ENCODE peak calls at places on chromosome 6, in seven cellular contexts. One of them, this sample, is unnamed.

GRCh38 chr6:160421854-160422253 is 73.7 kb downstream of the SLC22A3 start:
- DNase-seq in prostate gland: no peak
- DNase-seq in LHCN-M2: no peak
- DNase-seq in GM20000: no peak
- DNase-seq in stimulated activated CD8-positive, alpha-beta memory T cell treated with anti-CD3 and anti-CD28 coated beads, Interleukin-4, amount 100 ng/mL, for 48 hours: no peak
- DNase-seq in effector CD4-positive, alpha-beta T cell: no peak
- DNase-seq in cardiac muscle cell: peak; percentile 85
- DNase-seq in this sample: no peak

GRCh38 chr6:134550604-134551003 is 232.7 kb upstream of the SGK1 start:
- DNase-seq in prostate gland: no peak
- DNase-seq in LHCN-M2: peak; percentile 71
- DNase-seq in effector CD4-positive, alpha-beta T cell: no peak
- DNase-seq in GM20000: no peak
- DNase-seq in cardiac muscle cell: peak; percentile 90
- DNase-seq in stimulated activated CD8-positive, alpha-beta memory T cell treated with anti-CD3 and anti-CD28 coated beads, Interleukin-4, amount 100 ng/mL, for 48 hours: no peak
- DNase-seq in this sample: no peak

GRCh38 chr6:113854531-113855499 is 2.3 kb upstream of the MARCKS start:
- DNase-seq in prostate gland: peak; percentile 71
- DNase-seq in stimulated activated CD8-positive, alpha-beta memory T cell treated with anti-CD3 and anti-CD28 coated beads, Interleukin-4, amount 100 ng/mL, for 48 hours: no peak
- DNase-seq in effector CD4-positive, alpha-beta T cell: no peak
- DNase-seq in cardiac muscle cell: peak; percentile 92
- DNase-seq in GM20000: peak; percentile 87
- DNase-seq in LHCN-M2: peak; percentile 80
- DNase-seq in this sample: no peak

GRCh38 chr6:158314737-158315136 is 2.5 kb downstream of the TULP4 start:
- DNase-seq in effector CD4-positive, alpha-beta T cell: no peak
- DNase-seq in prostate gland: no peak
- DNase-seq in LHCN-M2: no peak
- DNase-seq in stimulated activated CD8-positive, alpha-beta memory T cell treated with anti-CD3 and anti-CD28 coated beads, Interleukin-4, amount 100 ng/mL, for 48 hours: no peak
- DNase-seq in GM20000: no peak
- DNase-seq in cardiac muscle cell: no peak
- DNase-seq in this sample: no peak

GRCh38 chr6:109284675-109285074 is 97.6 kb downstream of the CD164 start:
- DNase-seq in cardiac muscle cell: no peak
- DNase-seq in stimulated activated CD8-positive, alpha-beta memory T cell treated with anti-CD3 and anti-CD28 coated beads, Interleukin-4, amount 100 ng/mL, for 48 hours: no peak
- DNase-seq in LHCN-M2: no peak
- DNase-seq in effector CD4-positive, alpha-beta T cell: no peak
- DNase-seq in GM20000: no peak
- DNase-seq in prostate gland: no peak
- DNase-seq in this sample: no peak

GRCh38 chr6:70398783-70399730 is 14.3 kb upstream of the FAM135A start:
- DNase-seq in stimulated activated CD8-positive, alpha-beta memory T cell treated with anti-CD3 and anti-CD28 coated beads, Interleukin-4, amount 100 ng/mL, for 48 hours: no peak
- DNase-seq in cardiac muscle cell: peak; percentile 26
- DNase-seq in LHCN-M2: peak; percentile 77
- DNase-seq in effector CD4-positive, alpha-beta T cell: no peak
- DNase-seq in prostate gland: peak; percentile 78
- DNase-seq in GM20000: no peak
- DNase-seq in this sample: peak; percentile 76

GRCh38 chr6:149065658-149066556 is 251.6 kb upstream of the TAB2 start:
- DNase-seq in effector CD4-positive, alpha-beta T cell: peak; percentile 38
- DNase-seq in LHCN-M2: no peak
- DNase-seq in GM20000: peak; percentile 79
- DNase-seq in stimulated activated CD8-positive, alpha-beta memory T cell treated with anti-CD3 and anti-CD28 coated beads, Interleukin-4, amount 100 ng/mL, for 48 hours: peak; percentile 43
- DNase-seq in cardiac muscle cell: peak; percentile 58
- DNase-seq in prostate gland: no peak
- DNase-seq in this sample: no peak

GRCh38 chr6:144566868-144567615 is 281.9 kb downstream of the UTRN start:
- DNase-seq in GM20000: no peak
- DNase-seq in cardiac muscle cell: peak; percentile 39
- DNase-seq in stimulated activated CD8-positive, alpha-beta memory T cell treated with anti-CD3 and anti-CD28 coated beads, Interleukin-4, amount 100 ng/mL, for 48 hours: no peak
- DNase-seq in effector CD4-positive, alpha-beta T cell: no peak
- DNase-seq in prostate gland: no peak
- DNase-seq in LHCN-M2: peak; percentile 72
- DNase-seq in this sample: no peak

GRCh38 chr6:44435500-44435899 is 48.0 kb downstream of the CDC5L start:
- DNase-seq in stimulated activated CD8-positive, alpha-beta memory T cell treated with anti-CD3 and anti-CD28 coated beads, Interleukin-4, amount 100 ng/mL, for 48 hours: no peak
- DNase-seq in cardiac muscle cell: no peak
- DNase-seq in LHCN-M2: no peak
- DNase-seq in GM20000: no peak
- DNase-seq in effector CD4-positive, alpha-beta T cell: no peak
- DNase-seq in prostate gland: no peak
- DNase-seq in this sample: no peak

GRCh38 chr6:88208736-88209135 is 42.6 kb upstream of the CNR1 start:
- DNase-seq in stimulated activated CD8-positive, alpha-beta memory T cell treated with anti-CD3 and anti-CD28 coated beads, Interleukin-4, amount 100 ng/mL, for 48 hours: no peak
- DNase-seq in LHCN-M2: no peak
- DNase-seq in GM20000: no peak
- DNase-seq in prostate gland: no peak
- DNase-seq in cardiac muscle cell: no peak
- DNase-seq in effector CD4-positive, alpha-beta T cell: no peak
- DNase-seq in this sample: no peak

GRCh38 chr6:16402501-16402900 is 164.1 kb downstream of the GMPR start:
- DNase-seq in prostate gland: no peak
- DNase-seq in stimulated activated CD8-positive, alpha-beta memory T cell treated with anti-CD3 and anti-CD28 coated beads, Interleukin-4, amount 100 ng/mL, for 48 hours: no peak
- DNase-seq in effector CD4-positive, alpha-beta T cell: no peak
- DNase-seq in GM20000: no peak
- DNase-seq in LHCN-M2: no peak
- DNase-seq in cardiac muscle cell: peak; percentile 29
- DNase-seq in this sample: no peak

GRCh38 chr6:62039602-62040001 is 246.4 kb downstream of the KHDRBS2 start:
- DNase-seq in GM20000: no peak
- DNase-seq in LHCN-M2: no peak
- DNase-seq in effector CD4-positive, alpha-beta T cell: no peak
- DNase-seq in prostate gland: no peak
- DNase-seq in stimulated activated CD8-positive, alpha-beta memory T cell treated with anti-CD3 and anti-CD28 coated beads, Interleukin-4, amount 100 ng/mL, for 48 hours: no peak
- DNase-seq in cardiac muscle cell: no peak
- DNase-seq in this sample: no peak

GRCh38 chr6:116200619-116201249 is 53.1 kb downstream of the TSPYL4 start:
- DNase-seq in effector CD4-positive, alpha-beta T cell: no peak
- DNase-seq in GM20000: no peak
- DNase-seq in LHCN-M2: no peak
- DNase-seq in stimulated activated CD8-positive, alpha-beta memory T cell treated with anti-CD3 and anti-CD28 coated beads, Interleukin-4, amount 100 ng/mL, for 48 hours: no peak
- DNase-seq in prostate gland: no peak
- DNase-seq in cardiac muscle cell: peak; percentile 6
- DNase-seq in this sample: no peak

GRCh38 chr6:35181933-35182612 is 31.7 kb upstream of the SCUBE3 start:
- DNase-seq in prostate gland: no peak
- DNase-seq in LHCN-M2: peak; percentile 85
- DNase-seq in cardiac muscle cell: peak; percentile 89
- DNase-seq in GM20000: peak; percentile 30
- DNase-seq in stimulated activated CD8-positive, alpha-beta memory T cell treated with anti-CD3 and anti-CD28 coated beads, Interleukin-4, amount 100 ng/mL, for 48 hours: no peak
- DNase-seq in effector CD4-positive, alpha-beta T cell: no peak
- DNase-seq in this sample: no peak